ENCODE peak calls at places on chromosome 7, in five cellular contexts. W, P, G, J and X are unnamed samples.
A peak's percentile ranks its signal among the peaks of the same experiment; 100 is the strongest.

GRCh38 chr7:39946693-39947092 is 3.4 kb upstream of the CDK13 start:
- DNase-seq in W (no peak), P (no peak), G (no peak), J (no peak), X (no peak)

GRCh38 chr7:154841731-154842331 is 161.1 kb downstream of the PAXIP1 start:
- DNase-seq in W (no peak), P (no peak), G (peak; percentile 73), J (no peak), X (no peak)

GRCh38 chr7:156666368-156667109 is 26.0 kb downstream of the RNF32 start:
- DNase-seq in W (no peak), P (no peak), G (no peak), J (no peak), X (no peak)

GRCh38 chr7:94045566-94045965 is 41.4 kb upstream of the BET1 start:
- DNase-seq in W (no peak), P (no peak), G (no peak), J (no peak), X (no peak)

GRCh38 chr7:85176197-85176596 is 10.7 kb downstream of the SEMA3D start:
- DNase-seq in W (no peak), P (no peak), G (no peak), J (no peak), X (peak; percentile 30)

GRCh38 chr7:136976504-136977251 is 108.2 kb downstream of the CHRM2 start:
- DNase-seq in W (no peak), P (no peak), G (no peak), J (no peak), X (no peak)

GRCh38 chr7:41889040-41889439 is 186.2 kb upstream of the INHBA start:
- DNase-seq in W (no peak), P (no peak), G (no peak), J (no peak), X (no peak)

GRCh38 chr7:2193120-2193519 is 39.6 kb downstream of the MAD1L1 start:
- DNase-seq in W (no peak), P (no peak), G (peak; percentile 22), J (no peak), X (no peak)

GRCh38 chr7:74183653-74184450 is 9.7 kb downstream of the EIF4H start:
- DNase-seq in W (no peak), P (no peak), G (peak; percentile 43), J (no peak), X (no peak)
- TF ChIP-seq CTCF in W (no peak), P (peak; percentile 21), G (peak; percentile 46), J (peak; percentile 44), X (peak; percentile 29)

GRCh38 chr7:124603066-124603465 is 162.5 kb downstream of the GPR37 start:
- DNase-seq in W (no peak), P (no peak), G (no peak), J (no peak), X (no peak)

DNA sequence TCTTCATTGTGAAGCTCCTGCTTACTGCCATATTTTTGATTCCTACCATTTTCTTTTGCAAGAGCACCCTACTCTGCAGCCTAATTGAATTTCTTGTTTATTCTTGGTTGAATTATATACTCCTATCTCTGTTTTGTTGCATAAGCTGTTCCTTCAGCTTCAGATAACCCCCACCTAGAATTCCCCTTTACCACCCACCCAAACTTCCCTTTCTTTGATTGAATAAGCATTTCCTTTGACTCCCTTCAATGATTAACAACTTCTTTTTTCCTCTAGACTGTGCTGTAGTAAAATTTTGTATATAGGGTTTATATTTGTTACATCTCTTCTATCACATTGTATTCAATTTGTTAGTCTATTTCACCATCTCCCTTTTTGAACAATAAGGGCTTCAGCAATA is 168.1 kb downstream of the GPR37 start:
- DNase-seq in W (no peak), P (no peak), G (no peak), J (no peak), X (no peak)
- H3K4me3 ChIP-seq in W (no peak overlapping the region), P (no peak overlapping the region), G (no peak overlapping the region), J (no peak overlapping the region), X (no peak overlapping the region)

DNA sequence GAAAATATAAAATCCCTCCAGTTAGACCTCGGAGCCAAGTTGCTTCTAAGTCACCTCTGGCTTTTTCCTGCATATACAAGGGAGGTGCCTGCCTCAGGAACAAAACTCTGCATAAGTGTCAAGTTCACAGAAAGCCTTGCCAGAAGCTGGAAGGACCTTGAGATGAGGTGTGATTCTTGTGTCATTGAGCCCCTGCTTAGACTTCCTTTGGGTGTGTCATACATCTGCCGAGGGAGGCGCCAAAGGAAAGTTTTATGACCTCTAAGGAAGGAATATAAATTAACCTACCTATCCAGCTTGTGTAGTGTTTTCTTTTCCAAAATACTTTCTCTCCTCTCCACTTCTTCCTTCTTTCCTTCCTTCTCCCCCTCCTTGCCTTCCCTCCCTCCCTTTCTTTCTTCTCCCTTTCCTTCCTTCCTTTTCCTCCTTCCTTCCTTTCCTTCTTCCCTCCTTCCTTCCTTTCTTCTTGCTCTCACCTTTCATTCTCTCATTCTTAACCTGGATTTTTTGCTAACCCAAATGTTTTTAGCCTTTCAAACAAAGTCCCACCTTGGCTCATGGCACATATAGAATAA is 75.1 kb downstream of the TRIL start:
- DNase-seq in W (no peak), P (no peak), G (no peak), J (no peak), X (no peak)
- TF ChIP-seq CTCF in W (no peak), P (no peak), G (no peak), J (no peak), X (no peak)

GRCh38 chr7:27164381-27165088 is 802 bp downstream of the HOXA9 start:
- DNase-seq in W (no peak), P (no peak), G (peak; percentile 87), J (no peak), X (no peak)
- H3K4me3 ChIP-seq in W (peak overlapping the region; percentile 75), P (peak overlapping the region; percentile 23), G (peak overlapping the region; percentile 12), J (peak overlapping the region; percentile 47), X (no peak overlapping the region)

GRCh38 chr7:100119075-100119700 is at the start of the genes CNPY4 and TAF6:
- DNase-seq in W (peak; percentile 72), P (peak; percentile 96), G (peak; percentile 98), J (peak; percentile 97), X (peak; percentile 97)
- TF ChIP-seq CTCF in W (no peak), P (peak; percentile 3), G (no peak), J (no peak), X (no peak)